ENCODE peak calls at places on chromosomes 1 and 21, in eight cellular contexts. T is neural progenitor cell; O is HCT116; I is tibial artery; R is stomach; Z is IMR-90; K is heart left ventricle; V is effector memory CD4-positive, alpha-beta T cell. L is an unnamed sample. For H3K9me3, the result is how much of the 10 kb centered on the place peaks cover.

GRCh38 chr1:64654519-64655341 is 90.1 kb upstream of the RAVER2 start:
- DNase-seq in T (no peak), O (no peak), I (no peak), R (no peak), Z (peak), K (no peak), V (no peak), L (no peak)

GRCh38 chr1:230243583-230244377 is 176.7 kb downstream of the GALNT2 start:
- DNase-seq in T (no peak), O (no peak), I (no peak), R (no peak), Z (peak), K (no peak), V (no peak), L (no peak)

GRCh38 chr1:24481098-24481497 is 21.5 kb upstream of the RCAN3 start:
- DNase-seq in T (no peak), O (no peak), I (no peak), R (no peak), Z (no peak), K (no peak), V (peak), L (no peak)

GRCh38 chr21:41564871-41565281 is 56.9 kb upstream of the TMPRSS2 start:
- DNase-seq in T (no peak), O (no peak), I (no peak), R (peak), Z (no peak), K (no peak), V (no peak), L (peak)

GRCh38 chr21:41616063-41616591 is 108.2 kb upstream of the TMPRSS2 start:
- DNase-seq in T (no peak), O (no peak), I (peak), R (no peak), Z (peak), K (peak), V (no peak), L (no peak)

GRCh38 chr1:66412689-66413088 is 121.3 kb upstream of the SGIP1 start:
- DNase-seq in T (no peak), O (no peak), I (no peak), R (no peak), Z (peak), K (no peak), V (no peak), L (no peak)

GRCh38 chr1:236091933-236092318 is 27.0 kb upstream of the NID1 start:
- DNase-seq in T (no peak), O (no peak), I (no peak), R (no peak), Z (no peak), K (no peak), V (no peak), L (no peak)

GRCh38 chr1:8239039-8239305 is 78.9 kb upstream of the SLC45A1 start:
- DNase-seq in T (no peak), O (peak), I (peak), R (peak), Z (peak), K (no peak), V (no peak), L (peak)

GRCh38 chr1:52792002-52792401 is 50.6 kb upstream of the ZYG11A start:
- DNase-seq in T (no peak), O (no peak), I (no peak), R (no peak), Z (peak), K (no peak), V (no peak), L (no peak)

GRCh38 chr1:24355466-24355865 is 36.3 kb downstream of the GRHL3 start:
- DNase-seq in T (no peak), O (no peak), I (no peak), R (no peak), Z (no peak), K (no peak), V (no peak), L (no peak)

GRCh38 chr1:196777603-196778002 is 3.0 kb downstream of the CFHR3 start:
- DNase-seq in T (no peak), O (no peak), I (no peak), R (no peak), Z (no peak), K (no peak), V (no peak), L (no peak)

GRCh38 chr21:46151261-46151988 is 4.0 kb downstream of the FTCD start:
- DNase-seq in T (no peak), O (no peak), I (peak), R (peak), Z (no peak), K (peak), V (no peak), L (no peak)

GRCh38 chr1:160806784-160807183 is 10.8 kb downstream of the LY9 start:
- DNase-seq in T (no peak), O (no peak), I (no peak), R (no peak), Z (no peak), K (no peak), V (no peak), L (no peak)

GRCh38 chr1:160807738-160808137 is 11.8 kb downstream of the LY9 start:
- DNase-seq in T (no peak), O (no peak), I (no peak), R (no peak), Z (no peak), K (no peak), V (no peak), L (no peak)

GRCh38 chr1:160807242-160807641 is 11.3 kb downstream of the LY9 start:
- DNase-seq in T (no peak), O (no peak), I (no peak), R (no peak), Z (no peak), K (no peak), V (no peak), L (no peak)

GRCh38 chr1:160806109-160806665 is 10.2 kb downstream of the LY9 start:
- DNase-seq in T (no peak), O (no peak), I (no peak), R (no peak), Z (no peak), K (no peak), V (no peak), L (no peak)

DNA sequence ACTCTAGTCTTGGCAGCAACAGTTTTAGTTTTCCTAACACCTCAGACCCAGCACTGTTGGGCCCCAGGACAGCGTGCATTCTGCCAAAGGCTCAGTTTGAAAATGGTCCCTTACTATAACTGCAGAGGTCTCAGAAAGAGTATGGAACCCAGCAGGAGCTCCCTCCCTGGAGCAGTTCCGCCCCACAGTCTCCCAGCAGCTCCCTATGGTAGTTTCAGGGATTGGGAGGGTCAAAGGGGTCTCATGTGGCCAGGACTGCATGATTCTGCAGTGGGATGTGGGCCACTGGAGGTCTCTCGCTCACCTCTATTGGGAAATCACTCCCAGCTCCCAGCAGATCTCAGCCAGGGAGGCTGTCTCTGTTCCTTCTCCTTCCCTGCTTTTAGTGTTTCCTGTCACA is 12.3 kb downstream of the LY9 start:
- DNase-seq in T (no peak), O (no peak), I (no peak), R (no peak), Z (no peak), K (no peak), V (no peak), L (no peak)
- H3K9me3 ChIP-seq in T (under half), O (under half), I (under half), R (under half), Z (under half), K (under half), V (under half), L (under half)

DNA sequence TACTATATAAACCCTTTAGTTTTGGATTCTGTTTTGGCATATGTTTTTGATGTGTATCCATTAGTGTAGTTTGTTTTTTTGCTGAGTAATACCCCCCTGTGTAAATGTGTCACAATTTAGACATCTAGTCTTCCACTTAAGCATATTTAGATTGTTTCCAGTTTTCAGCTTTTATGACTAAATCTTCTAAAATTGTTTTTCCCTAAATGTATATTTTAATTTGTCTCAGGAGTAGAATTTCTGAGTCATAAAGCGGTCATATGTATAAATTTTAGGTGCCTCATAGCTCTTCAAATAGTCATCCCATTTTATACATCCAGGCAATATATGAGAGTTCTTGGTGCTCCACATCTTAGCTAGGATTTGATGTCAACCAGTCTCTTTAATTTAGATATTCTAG is 1348.0 kb downstream of the MRPL39 start:
- DNase-seq in T (no peak), O (no peak), I (no peak), R (no peak), Z (peak), K (no peak), V (no peak), L (no peak)
- H3K9me3 ChIP-seq in T (under half), O (under half), I (under half), R (under half), Z (under half), K (under half), V (under half), L (under half)

DNA sequence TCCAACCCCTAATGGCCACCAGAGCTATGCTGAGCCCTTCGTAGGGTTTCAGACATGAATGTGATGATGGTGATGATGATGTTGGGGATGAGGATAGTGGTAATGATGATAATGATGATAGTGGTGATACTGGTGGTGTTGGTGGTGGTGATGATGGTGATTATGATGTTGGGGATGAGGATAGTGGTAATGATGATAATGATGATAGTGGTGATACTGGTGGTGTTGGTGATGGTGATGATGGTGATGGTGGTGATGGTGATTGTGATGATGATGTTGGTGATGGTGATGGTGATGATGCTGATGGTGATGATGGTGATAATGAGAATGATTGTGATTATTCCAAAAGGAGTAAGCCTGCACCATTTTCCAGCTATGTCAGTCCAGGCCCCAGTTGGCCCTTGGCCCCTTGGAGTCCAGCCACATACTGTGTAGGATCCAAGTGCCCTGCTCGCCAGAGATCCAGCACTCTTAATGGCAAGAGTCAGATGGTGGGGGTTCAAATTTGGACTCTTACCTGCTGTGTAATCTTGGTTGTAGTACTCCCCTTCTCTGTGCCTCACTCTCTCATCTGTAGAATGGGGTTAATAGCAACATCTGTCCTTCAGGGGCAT is 28.3 kb downstream of the AJAP1 start:
- DNase-seq in T (no peak), O (no peak), I (no peak), R (no peak), Z (no peak), K (no peak), V (no peak), L (no peak)
- H3K9me3 ChIP-seq in T (under half), O (under half), I (under half), R (under half), Z (under half), K (under half), V (under half), L (under half)

GRCh38 chr1:81832573-81832972 is 31.8 kb downstream of the ADGRL2 start:
- DNase-seq in T (peak), O (no peak), I (no peak), R (no peak), Z (peak), K (peak), V (no peak), L (no peak)
- H3K9me3 ChIP-seq in T (under half), O (under half), I (under half), R (under half), Z (under half), K (under half), V (under half), L (under half)

DNA sequence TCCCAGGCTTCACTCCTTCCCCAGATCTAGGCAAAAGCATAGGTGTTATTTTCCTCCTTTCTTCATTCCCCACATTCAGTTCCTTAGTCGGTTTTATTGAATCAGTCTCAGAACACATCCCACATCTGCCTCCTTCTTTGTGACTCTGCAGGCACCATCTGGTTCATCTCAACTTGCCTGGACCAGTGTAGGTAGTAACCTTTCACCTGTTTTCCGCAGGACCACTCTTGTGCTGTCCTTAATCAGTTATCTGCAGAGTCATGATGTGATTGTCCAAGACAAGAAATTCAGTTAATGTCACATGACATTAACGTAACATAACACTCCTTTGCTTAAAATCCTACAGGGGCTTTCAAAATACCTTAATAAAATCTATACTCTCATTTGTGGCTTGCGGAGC is 174.6 kb downstream of the CHRM3 start:
- DNase-seq in T (no peak), O (no peak), I (no peak), R (no peak), Z (no peak), K (no peak), V (no peak), L (no peak)
- H3K9me3 ChIP-seq in T (under half), O (under half), I (under half), R (under half), Z (under half), K (under half), V (under half), L (under half)

GRCh38 chr1:4771267-4771666 is 116.9 kb downstream of the AJAP1 start:
- DNase-seq in T (no peak), O (no peak), I (no peak), R (no peak), Z (no peak), K (no peak), V (no peak), L (no peak)

GRCh38 chr1:4769516-4770280 is 115.3 kb downstream of the AJAP1 start:
- DNase-seq in T (no peak), O (no peak), I (no peak), R (no peak), Z (no peak), K (no peak), V (no peak), L (no peak)

GRCh38 chr1:4772294-4773010 is 118.0 kb downstream of the AJAP1 start:
- DNase-seq in T (no peak), O (no peak), I (no peak), R (no peak), Z (no peak), K (no peak), V (no peak), L (no peak)

GRCh38 chr1:4771721-4772120 is 117.3 kb downstream of the AJAP1 start:
- DNase-seq in T (no peak), O (no peak), I (no peak), R (no peak), Z (no peak), K (no peak), V (no peak), L (no peak)

DNA sequence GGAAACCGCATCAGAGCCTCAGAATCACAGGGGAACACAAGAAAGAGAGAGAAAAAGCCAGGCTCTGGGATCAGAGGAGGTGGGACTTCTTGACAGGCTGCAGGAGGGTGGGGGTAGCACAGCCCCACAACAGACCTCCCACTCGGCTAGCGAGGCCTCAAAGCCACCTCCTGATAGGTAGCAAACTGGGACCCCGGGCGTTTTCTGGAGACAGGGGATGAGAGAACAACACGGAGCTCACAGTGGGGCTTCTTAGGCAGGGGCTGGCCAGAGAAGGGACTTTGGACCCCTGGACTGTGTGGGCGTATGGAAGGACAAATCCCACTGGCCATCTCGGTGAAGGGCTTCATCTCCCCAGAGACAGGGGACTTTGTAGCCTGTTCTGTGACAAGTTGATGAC is 116.3 kb downstream of the AJAP1 start:
- DNase-seq in T (no peak), O (no peak), I (no peak), R (no peak), Z (no peak), K (no peak), V (no peak), L (no peak)
- H3K9me3 ChIP-seq in T (under half), O (under half), I (under half), R (under half), Z (half or more), K (under half), V (under half), L (under half)

GRCh38 chr1:177216587-177217202 is 45.9 kb downstream of the BRINP2 start:
- DNase-seq in T (no peak), O (no peak), I (no peak), R (no peak), Z (no peak), K (no peak), V (no peak), L (no peak)
- H3K9me3 ChIP-seq in T (under half), O (under half), I (under half), R (under half), Z (under half), K (under half), V (under half), L (under half)

GRCh38 chr1:248366609-248367008 is 5.1 kb downstream of the OR2T4 start:
- DNase-seq in T (no peak), O (no peak), I (no peak), R (no peak), Z (no peak), K (no peak), V (no peak), L (no peak)

GRCh38 chr1:248359415-248359814 is 2.0 kb upstream of the OR2T4 start:
- DNase-seq in T (no peak), O (no peak), I (no peak), R (no peak), Z (no peak), K (no peak), V (no peak), L (no peak)

DNA sequence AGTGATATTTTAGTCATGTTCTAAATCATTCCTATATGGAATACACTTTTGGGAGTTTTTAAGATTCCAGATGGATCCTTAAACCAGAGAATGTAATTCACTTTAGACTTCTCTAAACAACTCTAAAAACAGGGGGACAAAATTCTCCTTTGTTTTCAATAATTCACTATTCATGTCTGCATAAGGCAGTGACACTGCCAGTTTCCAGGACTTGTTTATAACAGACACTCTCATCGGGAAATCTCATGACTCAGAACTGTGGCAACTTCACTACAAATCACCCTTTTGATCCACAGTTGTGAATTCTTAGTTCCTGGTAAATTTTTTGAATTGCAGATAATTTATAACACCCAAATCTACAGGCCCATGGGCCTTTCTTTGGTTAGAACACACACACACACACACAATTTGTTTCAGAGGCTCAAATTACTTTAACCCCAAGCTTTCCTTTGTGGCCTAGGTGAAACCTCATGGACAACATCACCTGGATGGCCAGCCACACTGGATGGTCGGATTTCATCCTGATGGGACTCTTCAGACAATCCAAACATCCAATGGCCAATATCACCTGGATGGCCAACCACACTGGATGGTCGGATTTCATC is at the start of gene OR2T4:
- DNase-seq in T (no peak), O (no peak), I (no peak), R (no peak), Z (no peak), K (no peak), V (no peak), L (no peak)
- H3K9me3 ChIP-seq in T (under half), O (under half), I (under half), R (under half), Z (under half), K (under half), V (under half), L (under half)